ENCODE peak calls at places on chromosomes 5 and 9, in eight cellular contexts. I is lower lobe of right lung, C is A549, R is stomach, Y is RWPE1, B is lower leg skin, D is tibial artery, Z is HFFc6. F is an unnamed sample.

GRCh38 chr5:53936481-53937352 is 373.7 kb downstream of the ARL15 start:
- DNase-seq in I (no peak), Z (peak; percentile 19), D (peak; percentile 30), R (no peak), B (no peak), C (no peak), Y (no peak), F (no peak)

GRCh38 chr9:129836342-129837007 is 1.2 kb downstream of the USP20 start:
- DNase-seq in B (no peak), Y (no peak), D (peak; percentile 27), I (no peak), R (no peak), Z (no peak), C (no peak), F (no peak)

GRCh38 chr9:121566401-121567141 is 66.9 kb upstream of the GGTA1 start:
- DNase-seq in B (no peak), D (peak; percentile 58), Z (peak; percentile 64), R (no peak), Y (peak; percentile 58), C (no peak), I (no peak), F (peak; percentile 79)

GRCh38 chr9:128505414-128505765 is 871 bp downstream of the GLE1 start:
- DNase-seq in Y (no peak), I (no peak), D (no peak), Z (peak; percentile 35), C (no peak), B (no peak), R (no peak), F (no peak)

GRCh38 chr9:93091056-93091452 is 5.0 kb upstream of the CARD19 start:
- DNase-seq in Z (no peak), C (no peak), B (no peak), R (no peak), Y (no peak), D (no peak), I (peak; percentile 1), F (no peak)

GRCh38 chr9:89436963-89437625 is 60.8 kb downstream of the SEMA4D start:
- DNase-seq in R (peak; percentile 84), B (no peak), I (peak; percentile 81), D (no peak), Y (peak; percentile 19), C (no peak), Z (no peak), F (peak; percentile 65)

GRCh38 chr9:75953218-75953617 is 62.7 kb downstream of the PCSK5 start:
- DNase-seq in D (no peak), C (peak; percentile 59), Y (no peak), R (no peak), Z (no peak), B (no peak), I (no peak), F (no peak)

GRCh38 chr9:38360880-38361836 is 31.3 kb upstream of the ALDH1B1 start:
- DNase-seq in Z (no peak), D (no peak), Y (no peak), B (no peak), R (no peak), I (no peak), C (no peak), F (no peak)

GRCh38 chr9:76880210-76880609 is 25.7 kb downstream of the PRUNE2 start:
- DNase-seq in D (no peak), Z (no peak), C (no peak), Y (no peak), B (no peak), I (no peak), R (no peak), F (no peak)

GRCh38 chr5:63555874-63556273 is 406.4 kb downstream of the HTR1A start:
- DNase-seq in D (no peak), Y (no peak), R (no peak), C (no peak), B (no peak), Z (no peak), I (no peak), F (no peak)

GRCh38 chr5:143986567-143987242 is 174.7 kb downstream of the HMHB1 start:
- DNase-seq in R (no peak), B (no peak), I (no peak), D (no peak), C (no peak), Y (no peak), Z (peak; percentile 80), F (peak; percentile 23)

GRCh38 chr5:61401726-61402125 is 69.7 kb downstream of the ZSWIM6 start:
- DNase-seq in Z (peak; percentile 57), I (no peak), C (peak; percentile 39), D (no peak), B (no peak), Y (peak; percentile 24), R (no peak), F (no peak)

GRCh38 chr5:158511454-158511853 is 588.3 kb downstream of the EBF1 start:
- DNase-seq in I (no peak), B (no peak), D (no peak), Y (no peak), R (no peak), Z (no peak), C (no peak), F (no peak)

GRCh38 chr9:86939896-86940295 is 7.4 kb downstream of the GAS1 start:
- DNase-seq in C (no peak), B (no peak), Y (no peak), R (no peak), D (no peak), I (no peak), Z (no peak), F (no peak)

GRCh38 chr9:21317956-21318923 is 13.1 kb upstream of the IFNA5 start:
- DNase-seq in Z (peak; percentile 47), C (peak; percentile 58), D (no peak), Y (peak; percentile 39), R (peak; percentile 45), B (peak; percentile 30), I (no peak), F (peak; percentile 10)

GRCh38 chr9:4904322-4905134 is 80.5 kb upstream of the JAK2 start:
- DNase-seq in I (no peak), B (no peak), C (peak; percentile 61), Z (peak; percentile 60), D (no peak), Y (no peak), R (no peak), F (no peak)

GRCh38 chr5:94618493-94619328 is at the start of the genes KIAA0825 and SLF1:
- DNase-seq in Y (peak; percentile 95), B (peak; percentile 83), D (peak; percentile 84), I (peak; percentile 92), R (peak; percentile 90), Z (peak; percentile 87), C (peak; percentile 87), F (peak; percentile 90)

GRCh38 chr5:94614156-94614805 is 4.1 kb downstream of the KIAA0825 start:
- DNase-seq in B (no peak), Z (no peak), Y (no peak), D (no peak), R (no peak), I (no peak), C (no peak), F (no peak)

GRCh38 chr5:94618029-94618492 is 343 bp downstream of the KIAA0825 start:
- DNase-seq in B (peak; percentile 36), C (peak; percentile 72), D (peak; percentile 64), R (peak; percentile 74), Y (peak; percentile 61), Z (peak; percentile 74), I (peak; percentile 83), F (peak; percentile 44)

GRCh38 chr5:94615843-94616242 is 2.6 kb downstream of the KIAA0825 start:
- DNase-seq in C (no peak), D (no peak), B (no peak), I (no peak), Z (no peak), R (no peak), Y (no peak), F (no peak)

GRCh38 chr5:94613583-94613982 is 4.8 kb downstream of the KIAA0825 start:
- DNase-seq in Z (no peak), R (no peak), I (no peak), Y (no peak), C (peak; percentile 43), B (no peak), D (no peak), F (no peak)
- TF ChIP-seq CTCF in Z (peak; percentile 71), R (no peak), I (no peak), Y (no peak), C (peak; percentile 31), B (no peak), D (no peak), F (no peak)

GRCh38 chr9:109963079-109963478 is 183.1 kb downstream of the PALM2AKAP2 start:
- DNase-seq in D (no peak), I (no peak), C (no peak), Z (no peak), Y (no peak), R (no peak), B (no peak), F (no peak)
- TF ChIP-seq CTCF in D (no peak), I (no peak), C (no peak), Z (no peak), Y (no peak), R (no peak), B (no peak), F (no peak)

DNA sequence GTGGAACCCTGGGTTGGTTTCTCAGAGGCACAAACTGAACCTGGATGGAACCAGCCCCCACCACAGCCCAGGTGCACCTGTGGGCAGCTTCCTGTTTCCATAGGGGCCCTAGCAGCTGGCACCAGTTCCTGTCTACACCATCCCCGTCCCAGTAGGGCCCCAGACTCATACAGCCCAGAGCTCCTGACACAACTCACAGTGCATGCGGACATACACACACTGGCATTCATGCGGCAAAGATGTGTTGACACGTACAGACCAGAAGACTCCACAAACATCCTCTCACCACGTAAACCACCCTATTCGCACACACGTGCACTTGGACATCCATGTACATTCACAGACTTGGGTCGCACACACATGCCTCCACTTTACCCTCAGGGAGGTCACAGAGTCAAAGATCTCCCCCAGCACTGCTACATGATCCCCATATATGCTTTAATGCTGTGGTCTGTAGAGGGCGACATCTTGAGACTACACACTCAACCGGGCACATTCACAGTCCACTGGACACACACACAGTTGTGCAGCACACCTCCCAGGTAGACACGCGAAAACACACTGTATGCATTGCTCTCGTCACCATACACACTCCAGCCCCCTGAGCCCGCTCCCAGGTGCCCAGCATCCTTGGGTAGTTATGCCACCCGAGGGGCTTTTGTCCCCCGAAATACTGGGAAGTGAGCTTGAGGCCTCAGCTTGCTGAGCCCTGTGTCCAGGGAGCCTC is 22.4 kb downstream of the CXXC5 start:
- DNase-seq in Z (no peak), C (no peak), D (no peak), B (no peak), I (no peak), R (no peak), Y (no peak), F (no peak)
- TF ChIP-seq CTCF in Z (peak; percentile 54), C (peak; percentile 26), D (no peak), B (no peak), I (peak; percentile 15), R (no peak), Y (no peak), F (peak; percentile 24)

GRCh38 chr5:169268019-169268418 is 32.9 kb downstream of the SLIT3 start:
- DNase-seq in Z (no peak), R (no peak), D (no peak), B (no peak), Y (peak; percentile 51), C (no peak), I (no peak), F (no peak)

GRCh38 chr5:169270827-169271226 is 30.1 kb downstream of the SLIT3 start:
- DNase-seq in R (no peak), B (no peak), Y (no peak), I (no peak), C (peak; percentile 26), Z (no peak), D (no peak), F (no peak)

GRCh38 chr5:169263591-169263990 is 37.3 kb downstream of the SLIT3 start:
- DNase-seq in I (no peak), B (no peak), C (no peak), Z (no peak), D (no peak), R (no peak), Y (no peak), F (no peak)

GRCh38 chr5:169265888-169266287 is 35.1 kb downstream of the SLIT3 start:
- DNase-seq in C (peak; percentile 33), Y (peak; percentile 25), B (no peak), R (no peak), I (no peak), Z (peak; percentile 3), D (no peak), F (no peak)
- TF ChIP-seq CTCF in C (peak; percentile 36), Y (no peak), B (no peak), R (no peak), I (no peak), Z (peak; percentile 67), D (no peak), F (no peak)